ENCODE peak calls at places on chromosomes 13 and 19, in six cellular contexts. H is stimulated activated CD8-positive, alpha-beta memory T cell treated with anti-CD3 and anti-CD28 coated beads, Interleukin-2, amount 100 ng/mL, for 1 hour; G is central memory CD4-positive, alpha-beta T cell; K is cardiac fibroblast; J is activated naive CD4-positive, alpha-beta T cell treated with anti-CD3 and anti-CD28 coated beads for 36 hours; R is fibroblast of pulmonary artery. D is an unnamed sample.

GRCh38 chr19:3932931-3933810 is at the start of gene NMRK2:
- DNase-seq in H (no peak), G (no peak), K (no peak), J (peak; percentile 21), R (no peak), D (peak; percentile 2)

GRCh38 chr19:36972594-36972993 is 56.5 kb downstream of the ZNF568 start:
- DNase-seq in H (no peak), G (no peak), K (no peak), J (no peak), R (no peak), D (no peak)

GRCh38 chr19:46206176-46206575 is 23.4 kb upstream of the IGFL1 start:
- DNase-seq in H (no peak), G (no peak), K (no peak), J (no peak), R (no peak), D (no peak)

GRCh38 chr19:40806385-40807146 is 7.6 kb downstream of the EGLN2 start:
- DNase-seq in H (peak; percentile 58), G (peak; percentile 87), K (peak; percentile 97), J (peak; percentile 90), R (peak; percentile 99), D (peak; percentile 99)

GRCh38 chr13:26335158-26335557 is 81.2 kb downstream of the CDK8 start:
- DNase-seq in H (no peak), G (no peak), K (no peak), J (no peak), R (no peak), D (no peak)

GRCh38 chr13:41960700-41961697 is at the start of gene VWA8:
- DNase-seq in H (peak; percentile 72), G (peak; percentile 81), K (peak; percentile 82), J (peak; percentile 84), R (peak; percentile 82), D (peak; percentile 73)

GRCh38 chr13:48304132-48304876 is 753 bp downstream of the RB1 start:
- DNase-seq in H (no peak), G (peak; percentile 34), K (peak; percentile 56), J (peak; percentile 50), R (peak; percentile 59), D (peak; percentile 40)

GRCh38 chr13:46894534-46894906 is 2.3 kb downstream of the HTR2A start:
- DNase-seq in H (no peak), G (no peak), K (no peak), J (no peak), R (no peak), D (no peak)

GRCh38 chr13:49386664-49387063 is 57.2 kb downstream of the CAB39L start:
- DNase-seq in H (no peak), G (no peak), K (no peak), J (no peak), R (no peak), D (no peak)

GRCh38 chr13:24233351-24233901 is 72.9 kb downstream of the SPATA13 start:
- DNase-seq in H (no peak), G (no peak), K (peak; percentile 43), J (no peak), R (peak; percentile 61), D (peak; percentile 52)

GRCh38 chr19:7516878-7517277 is 975 bp downstream of the ZNF358 start:
- DNase-seq in H (no peak), G (no peak), K (no peak), J (no peak), R (no peak), D (no peak)

GRCh38 chr19:4144666-4145261 is 8.7 kb upstream of the CREB3L3 start:
- DNase-seq in H (no peak), G (no peak), K (peak; percentile 55), J (no peak), R (peak; percentile 71), D (peak; percentile 68)

GRCh38 chr19:14659886-14660489 is 14.7 kb downstream of the ADGRE3 start:
- DNase-seq in H (no peak), G (no peak), K (no peak), J (no peak), R (no peak), D (no peak)

GRCh38 chr19:33199441-33200265 is 5.5 kb downstream of the LRP3 start:
- DNase-seq in H (no peak), G (no peak), K (peak; percentile 4), J (no peak), R (no peak), D (no peak)

GRCh38 chr13:90375851-90376250 is 971.6 kb upstream of the MIR17HG start:
- DNase-seq in H (no peak), G (no peak), K (peak; percentile 31), J (no peak), R (peak; percentile 24), D (no peak)

GRCh38 chr13:36430247-36431203 is 1.8 kb upstream of the CCNA1 start:
- DNase-seq in H (no peak), G (no peak), K (peak; percentile 65), J (no peak), R (peak; percentile 64), D (no peak)

GRCh38 chr13:25885418-25885817 is 166.4 kb downstream of the SHISA2 start:
- DNase-seq in H (no peak), G (no peak), K (no peak), J (no peak), R (no peak), D (no peak)

GRCh38 chr19:13629687-13630357 is 123.5 kb upstream of the CACNA1A start:
- DNase-seq in H (no peak), G (no peak), K (peak; percentile 64), J (no peak), R (no peak), D (peak; percentile 98)

GRCh38 chr19:1747285-1748114 is 5.8 kb upstream of the ONECUT3 start:
- DNase-seq in H (peak; percentile 16), G (no peak), K (peak; percentile 94), J (peak; percentile 59), R (peak; percentile 90), D (no peak)

GRCh38 chr19:56144396-56144795 is 3.3 kb downstream of the ZNF444 start:
- DNase-seq in H (no peak), G (no peak), K (no peak), J (no peak), R (no peak), D (no peak)

GRCh38 chr19:20051841-20052768 is 12.8 kb upstream of the ZNF682 start:
- DNase-seq in H (peak; percentile 30), G (peak; percentile 41), K (peak; percentile 98), J (peak; percentile 87), R (peak; percentile 99), D (peak; percentile 89)

GRCh38 chr13:85413664-85414063 is 385.6 kb downstream of the SLITRK6 start:
- DNase-seq in H (no peak), G (no peak), K (no peak), J (no peak), R (no peak), D (no peak)

GRCh38 chr13:45385320-45385719 is 32.9 kb downstream of the SLC25A30 start:
- DNase-seq in H (no peak), G (no peak), K (no peak), J (no peak), R (no peak), D (no peak)

GRCh38 chr19:18847516-18848463 is 16.0 kb downstream of the UPF1 start:
- DNase-seq in H (no peak), G (no peak), K (peak; percentile 67), J (no peak), R (peak; percentile 18), D (no peak)

D was measured in foreskin melanocyte.